ENCODE peak calls at places on chromosomes 1 and 21, in four cellular contexts. P, D, Z and E are unnamed samples.

GRCh38 chr1:50658421-50659076 is 235.3 kb upstream of the DMRTA2 start:
- DNase-seq in D (no peak), Z (no peak), P (no peak), E (no peak)

GRCh38 chr1:15676688-15677661 is 7.1 kb upstream of the PLEKHM2 start:
- DNase-seq in Z (no peak), P (no peak), D (no peak), E (no peak)

GRCh38 chr1:36517019-36517387 is 34.3 kb upstream of the CSF3R start:
- DNase-seq in P (no peak), D (no peak), Z (no peak), E (no peak)

GRCh38 chr1:167659440-167659839 is 29.4 kb downstream of the RCSD1 start:
- DNase-seq in D (no peak), Z (no peak), P (no peak), E (no peak)

GRCh38 chr1:111669268-111669667 is 49.7 kb downstream of the RAP1A start:
- DNase-seq in D (no peak), P (no peak), Z (no peak), E (no peak)

GRCh38 chr1:116764466-116764896 is 10.3 kb downstream of the CD2 start:
- DNase-seq in D (no peak), P (no peak), Z (no peak), E (no peak)

GRCh38 chr1:39214998-39215873 is 10.7 kb downstream of the MACF1 start:
- DNase-seq in D (no peak), Z (no peak), P (peak; percentile 42), E (peak; percentile 56)

GRCh38 chr1:119918301-119918700 is 22.0 kb upstream of the ADAM30 start:
- DNase-seq in P (no peak), Z (no peak), D (no peak), E (no peak)

GRCh38 chr1:55696181-55696580 is 481.0 kb upstream of the USP24 start:
- DNase-seq in Z (no peak), D (peak; percentile 92), P (no peak), E (no peak)

GRCh38 chr1:39926343-39926769 is 24.6 kb upstream of the MYCL start:
- DNase-seq in Z (no peak), D (no peak), P (no peak), E (no peak)

GRCh38 chr1:246113555-246114095 is 393.5 kb downstream of the SMYD3 start:
- DNase-seq in P (no peak), D (no peak), Z (no peak), E (no peak)

GRCh38 chr1:147084273-147085096 is 87.8 kb downstream of the PRKAB2 start:
- DNase-seq in D (peak; percentile 37), Z (peak; percentile 44), P (peak; percentile 73), E (no peak)

GRCh38 chr21:15140321-15141019 is 75.7 kb upstream of the NRIP1 start:
- DNase-seq in P (peak; percentile 89), D (no peak), Z (no peak), E (no peak)

GRCh38 chr1:226436472-226436854 is 28.6 kb upstream of the PARP1 start:
- DNase-seq in Z (no peak), P (no peak), D (no peak), E (no peak)

GRCh38 chr1:50271968-50272578 is 151.2 kb downstream of the DMRTA2 start:
- DNase-seq in D (no peak), P (peak; percentile 40), Z (peak; percentile 35), E (peak; percentile 5)

GRCh38 chr1:170863600-170863999 is 71.7 kb upstream of the MROH9 start:
- DNase-seq in Z (no peak), D (no peak), P (no peak), E (no peak)

GRCh38 chr1:118716775-118717174 is 271.4 kb downstream of the TBX15 start:
- DNase-seq in P (no peak), D (no peak), Z (no peak), E (no peak)

GRCh38 chr1:145824499-145824842 is 471 bp downstream of the POLR3C start:
- DNase-seq in P (no peak), Z (no peak), D (no peak), E (no peak)

GRCh38 chr1:60848583-60849188 is 233.7 kb upstream of the NFIA start:
- DNase-seq in Z (no peak), P (no peak), D (no peak), E (peak; percentile 64)

GRCh38 chr1:2189459-2190425 is 4.8 kb downstream of the FAAP20 start:
- DNase-seq in D (no peak), P (peak; percentile 95), Z (peak; percentile 96), E (peak; percentile 79)

GRCh38 chr21:43352568-43353281 is 74.2 kb downstream of the SIK1 start:
- DNase-seq in D (no peak), Z (no peak), P (peak; percentile 49), E (peak; percentile 67)

GRCh38 chr1:227490001-227490400 is 73.4 kb upstream of the ZNF678 start:
- DNase-seq in D (no peak), P (no peak), Z (no peak), E (no peak)

GRCh38 chr1:17922833-17923232 is 167.7 kb downstream of the ACTL8 start:
- DNase-seq in P (peak; percentile 39), Z (no peak), D (no peak), E (peak; percentile 17)

GRCh38 chr1:159056069-159056698 is 20.4 kb downstream of the AIM2 start:
- DNase-seq in D (no peak), P (no peak), Z (no peak), E (no peak)

DNA sequence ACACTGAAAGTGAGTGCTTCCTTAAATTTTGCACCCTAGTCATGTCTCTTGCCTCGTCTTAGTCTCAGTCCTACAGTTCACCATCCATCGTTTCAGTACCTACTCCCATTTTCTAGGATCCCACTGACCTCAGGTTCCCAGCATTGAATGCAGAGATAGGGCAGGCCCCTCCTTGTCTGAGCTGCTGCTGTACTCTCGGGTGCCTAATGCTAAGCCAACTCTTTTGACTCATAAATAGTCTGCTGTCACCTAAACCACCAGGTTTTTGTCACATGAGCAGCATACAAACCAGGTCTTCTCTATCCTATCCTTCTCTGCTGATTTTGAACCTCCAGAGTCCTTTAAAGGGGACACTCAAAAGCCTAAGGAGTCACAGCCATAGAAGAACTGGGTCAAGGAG is 3.0 kb downstream of the ARHGAP30 start:
- DNase-seq in D (no peak), Z (no peak), P (no peak), E (no peak)
- H3K4me3 ChIP-seq in D (no peak overlapping the region), Z (no peak overlapping the region), P (no peak overlapping the region), E (no peak overlapping the region)

DNA sequence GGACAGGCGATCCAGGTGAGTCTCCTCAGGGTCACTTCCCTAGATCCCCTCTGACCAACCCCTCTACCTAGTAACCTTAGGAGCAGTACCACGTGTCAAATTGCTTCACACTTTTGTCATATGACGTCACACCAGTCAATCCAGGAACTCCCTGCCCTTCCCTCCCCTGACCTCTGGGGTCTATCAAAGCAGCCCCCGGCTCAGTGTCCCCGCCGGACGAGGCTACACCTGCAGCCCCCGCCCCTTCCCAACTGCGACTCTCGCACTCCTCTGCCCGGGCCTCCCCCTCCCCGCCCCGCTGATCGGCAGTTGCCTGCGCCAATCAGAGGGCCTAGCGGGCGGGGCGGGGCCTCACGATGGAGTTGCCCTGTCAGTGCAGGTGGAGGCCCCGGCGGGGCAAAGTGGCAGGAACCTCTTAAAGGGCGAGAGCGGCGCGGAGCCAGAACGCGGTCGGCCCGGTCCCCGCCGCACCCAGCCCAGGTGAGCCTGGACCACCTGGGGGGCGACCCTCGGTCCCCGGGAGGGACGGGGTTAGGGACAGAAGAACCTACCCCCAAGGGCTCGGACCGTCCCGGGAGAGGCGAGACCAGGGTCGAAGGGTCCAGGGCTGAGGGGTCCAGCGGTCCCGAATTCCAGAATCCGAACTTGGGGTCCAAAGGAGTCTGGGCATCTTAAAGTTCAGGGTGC is 27.5 kb upstream of the EPB41 start:
- DNase-seq in Z (peak; percentile 84), P (peak; percentile 93), D (no peak), E (peak; percentile 84)
- H3K4me3 ChIP-seq in Z (peak overlapping the region; percentile 84), P (peak overlapping the region; percentile 100), D (peak overlapping the region; percentile 87), E (peak overlapping the region; percentile 94)

GRCh38 chr1:192553741-192554140 is 21.8 kb upstream of the RGS1 start:
- DNase-seq in Z (no peak), D (no peak), P (no peak), E (no peak)
- H3K4me3 ChIP-seq in Z (no peak overlapping the region), D (no peak overlapping the region), P (no peak overlapping the region), E (no peak overlapping the region)

GRCh38 chr1:205593532-205593931 is 38.3 kb downstream of the ELK4 start:
- DNase-seq in Z (no peak), P (no peak), D (no peak), E (no peak)

GRCh38 chr1:205593967-205594366 is 37.8 kb downstream of the ELK4 start:
- DNase-seq in P (no peak), D (no peak), Z (no peak), E (no peak)

GRCh38 chr1:205590777-205591513 is 40.9 kb downstream of the ELK4 start:
- DNase-seq in P (no peak), D (no peak), Z (no peak), E (peak; percentile 55)

GRCh38 chr1:205591522-205592351 is 40.1 kb downstream of the ELK4 start:
- DNase-seq in P (peak; percentile 93), Z (peak; percentile 83), D (no peak), E (peak; percentile 65)

DNA sequence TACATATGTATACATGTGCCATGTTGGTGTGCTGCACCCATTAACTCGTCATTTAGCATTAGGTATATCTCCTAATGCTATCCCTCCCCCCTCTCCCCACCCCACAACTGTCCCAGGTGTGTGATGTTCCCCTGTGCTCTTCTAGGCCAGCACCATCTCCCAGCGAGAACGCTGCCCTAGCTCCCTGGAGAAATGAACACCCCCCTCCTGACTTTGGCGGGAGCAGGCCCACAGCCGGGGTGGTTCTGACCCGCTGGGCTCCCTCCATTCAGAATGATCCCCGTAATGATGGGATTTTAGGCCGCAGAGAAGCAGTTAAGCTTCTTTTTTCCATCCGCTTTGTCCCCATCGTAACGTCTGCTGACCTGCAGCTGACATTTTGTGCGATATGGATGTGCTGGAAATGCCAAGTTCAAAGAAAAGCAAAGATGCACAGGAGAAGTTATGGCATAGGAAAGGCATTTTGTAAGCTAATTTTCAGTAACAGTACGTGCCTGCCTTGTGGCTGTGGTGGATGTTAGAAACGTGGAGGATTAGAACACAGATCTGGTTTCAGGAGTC is 39.3 kb downstream of the ELK4 start:
- DNase-seq in D (no peak), P (no peak), Z (no peak), E (no peak)
- H3K4me3 ChIP-seq in D (no peak overlapping the region), P (no peak overlapping the region), Z (peak overlapping the region; percentile 64), E (no peak overlapping the region)

DNA sequence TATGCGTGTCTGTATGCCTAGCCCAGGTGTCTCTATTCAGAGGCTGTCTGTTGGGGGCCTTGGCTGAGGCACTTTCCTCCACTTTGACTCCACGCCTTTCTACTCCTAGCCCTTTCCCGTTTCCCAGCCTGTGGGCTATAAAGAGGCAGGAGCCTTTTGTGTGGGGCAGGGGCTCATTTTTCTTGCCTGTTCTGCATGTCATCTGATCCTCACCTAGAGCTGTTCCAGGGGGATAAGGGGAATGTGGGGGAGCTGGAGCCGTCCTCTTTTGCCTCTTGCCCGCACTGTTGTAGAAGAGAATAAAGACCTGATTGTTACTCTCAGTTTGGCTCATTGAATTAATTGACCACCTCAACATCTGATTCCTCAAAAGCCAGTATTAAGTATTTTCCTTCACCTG is 21.8 kb upstream of the CCT8 start:
- DNase-seq in D (no peak), Z (no peak), P (no peak), E (no peak)
- H3K4me3 ChIP-seq in D (no peak overlapping the region), Z (no peak overlapping the region), P (no peak overlapping the region), E (no peak overlapping the region)

GRCh38 chr1:217586586-217586985 is 44.3 kb downstream of the GPATCH2 start:
- DNase-seq in Z (no peak), D (no peak), P (no peak), E (no peak)
- H3K4me3 ChIP-seq in Z (no peak overlapping the region), D (no peak overlapping the region), P (no peak overlapping the region), E (no peak overlapping the region)

DNA sequence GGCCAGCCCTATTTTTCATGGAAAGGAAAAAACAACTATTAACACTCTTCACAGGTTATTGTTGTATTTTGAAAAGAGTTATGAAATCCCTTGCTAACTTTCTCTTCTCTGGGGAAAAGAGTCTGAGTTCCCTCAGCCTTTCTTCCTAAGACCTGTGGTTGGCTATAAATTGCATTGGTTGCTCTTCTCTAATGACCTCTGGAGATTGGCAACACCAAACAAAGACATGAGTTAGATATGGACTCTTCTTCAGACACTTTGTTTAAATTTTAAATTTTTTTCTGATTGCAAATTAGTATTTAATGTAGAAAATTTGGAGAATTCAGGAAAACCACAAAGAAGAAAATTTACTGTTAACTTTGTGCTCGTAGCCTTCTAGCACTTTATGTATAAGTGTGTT is 275.7 kb downstream of the PBX1 start:
- DNase-seq in D (no peak), Z (no peak), P (no peak), E (no peak)
- H3K4me3 ChIP-seq in D (no peak overlapping the region), Z (no peak overlapping the region), P (no peak overlapping the region), E (no peak overlapping the region)